ENCODE peak calls at places on chromosomes 3 and 15, in nine cellular contexts. L is amniotic stem cell, S is uterus, N is fibroblast of the aortic adventitia, I is nucleus accumbens, G is endothelial cell, M is GM04504, Q is DMS79, W is epithelial cell of esophagus. D is an unnamed sample.

GRCh38 chr3:198065897-198066296 is 105.9 kb downstream of the LMLN start:
- DNase-seq in L (no peak), S (no peak), N (no peak), I (no peak), G (no peak), M (no peak), Q (no peak), W (no peak), D (no peak)

GRCh38 chr15:66369773-66370651 is 13.5 kb upstream of the TIPIN start:
- DNase-seq in L (no peak), S (no peak), N (peak), I (no peak), G (peak), M (no peak), Q (peak), W (peak), D (no peak)

GRCh38 chr15:39156636-39157255 is 424.1 kb upstream of the THBS1 start:
- DNase-seq in L (no peak), S (no peak), N (peak), I (no peak), G (no peak), M (no peak), Q (no peak), W (no peak), D (no peak)

GRCh38 chr15:38617831-38618230 is 53.2 kb upstream of the RASGRP1 start:
- DNase-seq in L (no peak), S (no peak), N (no peak), I (no peak), G (no peak), M (no peak), Q (no peak), W (no peak), D (no peak)

GRCh38 chr3:121651684-121652083 is 9.0 kb downstream of the HCLS1 start:
- DNase-seq in L (no peak), S (no peak), N (no peak), I (no peak), G (no peak), M (no peak), Q (no peak), W (peak), D (no peak)

GRCh38 chr15:75153084-75153483 is 48.6 kb upstream of the C15orf39 start:
- DNase-seq in L (no peak), S (no peak), N (peak), I (no peak), G (no peak), M (no peak), Q (no peak), W (no peak), D (peak)

GRCh38 chr3:111803123-111803593 is 55.9 kb upstream of the PHLDB2 start:
- DNase-seq in L (peak), S (peak), N (peak), I (no peak), G (no peak), M (peak), Q (no peak), W (peak), D (no peak)

GRCh38 chr3:180040966-180041365 is 4.2 kb upstream of the PEX5L start:
- DNase-seq in L (no peak), S (no peak), N (no peak), I (no peak), G (no peak), M (no peak), Q (no peak), W (peak), D (no peak)

GRCh38 chr3:85725809-85726208 is 767.0 kb downstream of the CADM2 start:
- DNase-seq in L (no peak), S (no peak), N (no peak), I (no peak), G (no peak), M (no peak), Q (no peak), W (peak), D (no peak)

GRCh38 chr3:123373535-123373987 is 75.3 kb downstream of the ADCY5 start:
- DNase-seq in L (no peak), S (no peak), N (no peak), I (no peak), G (no peak), M (no peak), Q (peak), W (peak), D (no peak)

GRCh38 chr3:161369531-161369930 is 1.8 kb downstream of the SPTSSB start:
- DNase-seq in L (no peak), S (no peak), N (no peak), I (no peak), G (no peak), M (no peak), Q (no peak), W (no peak), D (no peak)

GRCh38 chr3:39637807-39638206 is 170.3 kb downstream of the MOBP start:
- DNase-seq in L (no peak), S (no peak), N (peak), I (no peak), G (no peak), M (no peak), Q (no peak), W (peak), D (no peak)

GRCh38 chr3:65883614-65884013 is 155.1 kb downstream of the MAGI1 start:
- DNase-seq in L (no peak), S (no peak), N (peak), I (no peak), G (peak), M (no peak), Q (no peak), W (peak), D (no peak)

GRCh38 chr3:41323860-41324259 is 124.6 kb downstream of the CTNNB1 start:
- DNase-seq in L (no peak), S (no peak), N (no peak), I (no peak), G (no peak), M (no peak), Q (no peak), W (no peak), D (no peak)

GRCh38 chr3:150775001-150775599 is 12.1 kb upstream of the SIAH2 start:
- DNase-seq in L (peak), S (no peak), N (peak), I (no peak), G (no peak), M (no peak), Q (no peak), W (peak), D (no peak)

GRCh38 chr3:181851063-181851462 is 139.3 kb downstream of the SOX2 start:
- DNase-seq in L (no peak), S (no peak), N (no peak), I (no peak), G (no peak), M (no peak), Q (no peak), W (peak), D (no peak)

GRCh38 chr3:141860086-141860669 is 16.3 kb upstream of the ATP1B3 start:
- DNase-seq in L (no peak), S (no peak), N (no peak), I (no peak), G (no peak), M (no peak), Q (no peak), W (no peak), D (no peak)

GRCh38 chr3:33954956-33955355 is 156.5 kb downstream of the PDCD6IP start:
- DNase-seq in L (no peak), S (no peak), N (peak), I (no peak), G (no peak), M (no peak), Q (no peak), W (no peak), D (no peak)

GRCh38 chr3:135762188-135762853 is 203.2 kb upstream of the PPP2R3A start:
- DNase-seq in L (no peak), S (no peak), N (no peak), I (no peak), G (no peak), M (no peak), Q (no peak), W (no peak), D (no peak)

GRCh38 chr15:66772967-66773873 is 71.2 kb downstream of the SMAD6 start:
- DNase-seq in L (no peak), S (peak), N (peak), I (no peak), G (no peak), M (no peak), Q (no peak), W (no peak), D (no peak)

GRCh38 chr3:122101646-122102045 is 46.5 kb downstream of the CD86 start:
- DNase-seq in L (peak), S (no peak), N (peak), I (no peak), G (peak), M (peak), Q (peak), W (peak), D (no peak)

GRCh38 chr3:175260145-175260794 is 401.1 kb downstream of the NAALADL2 start:
- DNase-seq in L (peak), S (no peak), N (peak), I (no peak), G (no peak), M (no peak), Q (no peak), W (peak), D (no peak)

GRCh38 chr15:73334086-73334485 is 34.7 kb downstream of the HCN4 start:
- DNase-seq in L (no peak), S (no peak), N (no peak), I (no peak), G (no peak), M (no peak), Q (no peak), W (no peak), D (no peak)

GRCh38 chr15:51312754-51313390 is 25.5 kb downstream of the CYP19A1 start:
- DNase-seq in L (no peak), S (no peak), N (peak), I (no peak), G (no peak), M (no peak), Q (peak), W (peak), D (no peak)

GRCh38 chr3:158539414-158540014 is 31.5 kb upstream of the MLF1 start:
- DNase-seq in L (peak), S (no peak), N (peak), I (no peak), G (peak), M (no peak), Q (no peak), W (peak), D (no peak)

GRCh38 chr15:29821416-29822099 is 710 bp downstream of the TJP1 start:
- DNase-seq in L (peak), S (peak), N (peak), I (no peak), G (peak), M (peak), Q (no peak), W (peak), D (peak)

D was measured in head of caudate nucleus.